ENCODE peak calls at places on chromosomes 6 and 20, in seven cellular contexts. V is left cardiac atrium, I is OCI-M1, C is lung microvascular endothelial cell, G is HEK293T, U is DMS153, W is vagina. A is an unnamed sample.

GRCh38 chr6:112773217-112773616 is 426.1 kb downstream of the RFPL4B start:
- DNase-seq in V (no peak), I (no peak), C (no peak), G (no peak), U (no peak), W (no peak), A (no peak)

GRCh38 chr6:33882154-33882553 is 78.4 kb upstream of the MLN start:
- DNase-seq in V (peak), I (no peak), C (no peak), G (no peak), U (no peak), W (no peak), A (no peak)

GRCh38 chr20:58890454-58891075 is 38.0 kb downstream of the GNAS start:
- DNase-seq in V (peak), I (peak), C (peak), G (peak), U (peak), W (peak), A (peak)

GRCh38 chr20:20658871-20659415 is 53.5 kb downstream of the RALGAPA2 start:
- DNase-seq in V (no peak), I (no peak), C (no peak), G (no peak), U (no peak), W (no peak), A (no peak)

GRCh38 chr6:2471474-2471873 is 226.1 kb upstream of the GMDS start:
- DNase-seq in V (no peak), I (no peak), C (no peak), G (no peak), U (peak), W (no peak), A (no peak)

GRCh38 chr6:125746731-125747588 is 2.5 kb upstream of the HEY2 start:
- DNase-seq in V (peak), I (peak), C (peak), G (peak), U (peak), W (no peak), A (no peak)

GRCh38 chr6:35330541-35331119 is 11.7 kb upstream of the PPARD start:
- DNase-seq in V (no peak), I (no peak), C (no peak), G (peak), U (no peak), W (no peak), A (peak)

GRCh38 chr6:33895296-33895695 is 91.5 kb upstream of the MLN start:
- DNase-seq in V (no peak), I (no peak), C (no peak), G (no peak), U (no peak), W (no peak), A (no peak)

GRCh38 chr6:90500458-90500857 is 86.4 kb downstream of the MAP3K7 start:
- DNase-seq in V (no peak), I (no peak), C (no peak), G (no peak), U (no peak), W (no peak), A (peak)

GRCh38 chr6:163745566-163746400 is 331.3 kb downstream of the QKI start:
- DNase-seq in V (peak), I (no peak), C (peak), G (peak), U (no peak), W (peak), A (peak)

GRCh38 chr6:168634928-168635327 is 193.9 kb downstream of the SMOC2 start:
- DNase-seq in V (no peak), I (no peak), C (no peak), G (no peak), U (no peak), W (no peak), A (no peak)

GRCh38 chr6:155194399-155194798 is 69.4 kb upstream of the CLDN20 start:
- DNase-seq in V (no peak), I (no peak), C (no peak), G (no peak), U (no peak), W (no peak), A (no peak)

GRCh38 chr6:42255050-42255449 is 37.4 kb upstream of the MRPS10 start:
- DNase-seq in V (no peak), I (no peak), C (no peak), G (no peak), U (no peak), W (no peak), A (no peak)

GRCh38 chr20:37902504-37903313 is at the start of gene VSTM2L:
- DNase-seq in V (peak), I (no peak), C (peak), G (peak), U (no peak), W (no peak), A (no peak)

GRCh38 chr20:51275181-51275580 is 252.3 kb upstream of the KCNG1 start:
- DNase-seq in V (no peak), I (no peak), C (no peak), G (no peak), U (no peak), W (no peak), A (no peak)

GRCh38 chr20:62304331-62305148 is 1.7 kb downstream of the ADRM1 start:
- DNase-seq in V (no peak), I (no peak), C (no peak), G (no peak), U (no peak), W (no peak), A (no peak)

GRCh38 chr6:82298012-82298411 is 50.5 kb upstream of the IBTK start:
- DNase-seq in V (no peak), I (no peak), C (no peak), G (no peak), U (no peak), W (no peak), A (no peak)

GRCh38 chr6:56314683-56315523 is 67.5 kb upstream of the COL21A1 start:
- DNase-seq in V (no peak), I (peak), C (peak), G (peak), U (no peak), W (no peak), A (peak)

GRCh38 chr20:48820649-48820973 is 7.2 kb downstream of the PREX1 start:
- DNase-seq in V (no peak), I (no peak), C (no peak), G (no peak), U (no peak), W (no peak), A (no peak)

GRCh38 chr6:170037541-170038250 is 253.2 kb downstream of the DLL1 start:
- DNase-seq in V (no peak), I (no peak), C (no peak), G (no peak), U (no peak), W (peak), A (no peak)

GRCh38 chr6:133512410-133513016 is 271.4 kb downstream of the EYA4 start:
- DNase-seq in V (peak), I (peak), C (peak), G (peak), U (no peak), W (no peak), A (peak)

GRCh38 chr20:44963325-44964215 is 2.7 kb upstream of the STK4 start:
- DNase-seq in V (no peak), I (peak), C (no peak), G (no peak), U (no peak), W (no peak), A (no peak)

GRCh38 chr6:5787054-5787720 is 219.5 kb downstream of the NRN1 start:
- DNase-seq in V (no peak), I (no peak), C (no peak), G (no peak), U (no peak), W (no peak), A (peak)

GRCh38 chr6:32196682-32197616 is 4.5 kb upstream of the GPSM3 start:
- DNase-seq in V (peak), I (no peak), C (peak), G (no peak), U (no peak), W (no peak), A (no peak)

GRCh38 chr6:30626484-30627366 is at the start of gene ATAT1:
- DNase-seq in V (peak), I (peak), C (peak), G (peak), U (peak), W (no peak), A (peak)

GRCh38 chr6:125201961-125202729 is 48.6 kb downstream of the TPD52L1 start:
- DNase-seq in V (peak), I (peak), C (peak), G (no peak), U (no peak), W (no peak), A (peak)

GRCh38 chr6:41367700-41368099 is 32.3 kb downstream of the NCR2 start:
- DNase-seq in V (peak), I (peak), C (peak), G (peak), U (peak), W (peak), A (peak)

GRCh38 chr6:114997813-114998292 is 655.0 kb upstream of the HS3ST5 start:
- DNase-seq in V (no peak), I (peak), C (no peak), G (no peak), U (no peak), W (no peak), A (peak)